ENCODE peak calls at places on chromosome 18, in five cellular contexts. Z is AG04449; M is AG10803; A is CD8-positive, alpha-beta memory T cell; V is pancreas. F is an unnamed sample.

GRCh38 chr18:3150274-3150673 is 69.5 kb downstream of the MYOM1 start:
- DNase-seq in Z (no peak), M (no peak), A (no peak), V (no peak), F (no peak)

GRCh38 chr18:30658306-30658705 is 384.2 kb downstream of the DSC3 start:
- DNase-seq in Z (no peak), M (no peak), A (no peak), V (no peak), F (no peak)

GRCh38 chr18:9177047-9177446 is 40.5 kb downstream of the ANKRD12 start:
- DNase-seq in Z (no peak), M (no peak), A (no peak), V (no peak), F (no peak)

GRCh38 chr18:3151379-3152264 is 68.1 kb downstream of the MYOM1 start:
- DNase-seq in Z (no peak), M (peak), A (peak), V (no peak), F (no peak)

GRCh38 chr18:75350440-75350839 is 77.1 kb downstream of the SMIM21 start:
- DNase-seq in Z (no peak), M (no peak), A (no peak), V (no peak), F (no peak)

GRCh38 chr18:50099725-50100414 is 95.1 kb downstream of the MYO5B start:
- DNase-seq in Z (peak), M (peak), A (no peak), V (no peak), F (no peak)

GRCh38 chr18:79599503-79599931 is 80.1 kb upstream of the CTDP1 start:
- DNase-seq in Z (peak), M (peak), A (no peak), V (peak), F (no peak)

GRCh38 chr18:45567123-45567522 is 48.2 kb upstream of the SLC14A2 start:
- DNase-seq in Z (no peak), M (peak), A (no peak), V (no peak), F (no peak)

GRCh38 chr18:46518438-46518837 is 138.6 kb downstream of the LOXHD1 start:
- DNase-seq in Z (no peak), M (no peak), A (no peak), V (no peak), F (no peak)

GRCh38 chr18:6624271-6624670 is 105.2 kb upstream of the ARHGAP28 start:
- DNase-seq in Z (no peak), M (peak), A (no peak), V (no peak), F (no peak)

GRCh38 chr18:70132999-70133398 is 72.5 kb downstream of the RTTN start:
- DNase-seq in Z (peak), M (peak), A (no peak), V (no peak), F (no peak)

GRCh38 chr18:46542545-46542944 is 114.5 kb downstream of the LOXHD1 start:
- DNase-seq in Z (no peak), M (no peak), A (no peak), V (no peak), F (no peak)

GRCh38 chr18:45838302-45839070 is 13.0 kb downstream of the SIGLEC15 start:
- DNase-seq in Z (no peak), M (no peak), A (no peak), V (peak), F (no peak)

GRCh38 chr18:40004246-40004645 is 1950.8 kb upstream of the PIK3C3 start:
- DNase-seq in Z (no peak), M (no peak), A (no peak), V (no peak), F (no peak)

GRCh38 chr18:49924293-49924983 is 111.1 kb upstream of the ACAA2 start:
- DNase-seq in Z (no peak), M (no peak), A (no peak), V (no peak), F (no peak)

GRCh38 chr18:56997200-56997599 is 149.7 kb upstream of the BOD1L2 start:
- DNase-seq in Z (no peak), M (no peak), A (no peak), V (no peak), F (no peak)

GRCh38 chr18:44733069-44733753 is 52.5 kb downstream of the SETBP1 start:
- DNase-seq in Z (peak), M (peak), A (no peak), V (no peak), F (no peak)

GRCh38 chr18:45291616-45292612 is 323.4 kb upstream of the SLC14A2 start:
- DNase-seq in Z (no peak), M (peak), A (no peak), V (no peak), F (no peak)

GRCh38 chr18:48037481-48038271 is 107.2 kb upstream of the SMAD2 start:
- DNase-seq in Z (no peak), M (no peak), A (no peak), V (no peak), F (peak)

GRCh38 chr18:24923138-24923537 is 428.8 kb downstream of the ZNF521 start:
- DNase-seq in Z (no peak), M (no peak), A (no peak), V (no peak), F (no peak)

GRCh38 chr18:7749001-7749391 is 181.9 kb downstream of the PTPRM start:
- DNase-seq in Z (no peak), M (no peak), A (no peak), V (no peak), F (no peak)

GRCh38 chr18:56910967-56911366 is 235.9 kb upstream of the BOD1L2 start:
- DNase-seq in Z (no peak), M (no peak), A (no peak), V (no peak), F (no peak)

GRCh38 chr18:12944724-12945123 is 3.1 kb upstream of the SEH1L start:
- DNase-seq in Z (no peak), M (peak), A (no peak), V (peak), F (peak)

GRCh38 chr18:62524443-62525200 is 1.8 kb downstream of the ZCCHC2 start:
- DNase-seq in Z (no peak), M (peak), A (peak), V (peak), F (peak)

GRCh38 chr18:62523255-62523588 is 397 bp downstream of the ZCCHC2 start:
- DNase-seq in Z (no peak), M (no peak), A (no peak), V (no peak), F (no peak)

GRCh38 chr18:62523631-62524442 is 1.0 kb downstream of the ZCCHC2 start:
- DNase-seq in Z (no peak), M (peak), A (peak), V (peak), F (peak)

GRCh38 chr18:62525611-62526010 is 2.8 kb downstream of the ZCCHC2 start:
- DNase-seq in Z (no peak), M (no peak), A (no peak), V (no peak), F (no peak)

GRCh38 chr18:62526098-62527025 is 3.5 kb downstream of the ZCCHC2 start:
- DNase-seq in Z (no peak), M (peak), A (peak), V (peak), F (peak)
- H3K4me3 ChIP-seq in Z (peak), M (peak), A (peak), V (peak), F (peak)

GRCh38 chr18:26768388-26768787 is 97.1 kb downstream of the AQP4 start:
- DNase-seq in Z (no peak), M (no peak), A (no peak), V (no peak), F (no peak)

GRCh38 chr18:26771524-26771923 is 94.0 kb downstream of the AQP4 start:
- DNase-seq in Z (no peak), M (no peak), A (no peak), V (no peak), F (peak)

GRCh38 chr18:26778054-26778393 is 87.5 kb downstream of the AQP4 start:
- DNase-seq in Z (no peak), M (no peak), A (no peak), V (no peak), F (no peak)

GRCh38 chr18:26777316-26778053 is 88.0 kb downstream of the AQP4 start:
- DNase-seq in Z (no peak), M (no peak), A (no peak), V (no peak), F (no peak)

GRCh38 chr18:26772691-26773090 is 92.8 kb downstream of the AQP4 start:
- DNase-seq in Z (no peak), M (no peak), A (no peak), V (no peak), F (no peak)
- H3K4me3 ChIP-seq in Z (no peak), M (no peak), A (no peak), V (no peak), F (no peak)

GRCh38 chr18:59660976-59661743 is 36.1 kb downstream of the CCBE1 start:
- DNase-seq in Z (peak), M (peak), A (no peak), V (no peak), F (no peak)

GRCh38 chr18:59659486-59660187 is 37.6 kb downstream of the CCBE1 start:
- DNase-seq in Z (no peak), M (no peak), A (no peak), V (no peak), F (no peak)

GRCh38 chr18:59662008-59662701 is 35.1 kb downstream of the CCBE1 start:
- DNase-seq in Z (no peak), M (peak), A (no peak), V (no peak), F (no peak)

GRCh38 chr18:59663096-59663495 is 34.1 kb downstream of the CCBE1 start:
- DNase-seq in Z (no peak), M (no peak), A (no peak), V (no peak), F (no peak)

DNA sequence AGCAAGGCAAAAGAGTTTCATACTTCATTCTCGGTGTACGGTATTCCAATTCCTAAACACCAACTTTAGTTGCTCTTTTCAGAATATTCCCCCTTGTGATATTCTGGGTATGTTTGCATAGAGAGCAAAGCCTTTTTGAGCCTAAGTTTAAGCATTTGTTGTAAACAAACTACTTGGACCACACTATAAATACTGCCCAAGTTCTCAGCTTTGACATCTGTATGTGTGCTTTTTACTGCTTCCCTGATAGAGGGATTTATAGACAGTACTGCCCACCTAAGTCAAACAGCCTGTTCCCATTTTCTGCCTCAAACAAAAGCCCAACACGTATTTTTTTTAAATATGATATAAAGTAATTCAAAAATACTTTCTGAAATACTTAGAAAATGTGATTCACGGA is 36.8 kb downstream of the CCBE1 start:
- DNase-seq in Z (no peak), M (no peak), A (no peak), V (no peak), F (no peak)
- H3K4me3 ChIP-seq in Z (no peak), M (peak), A (no peak), V (no peak), F (no peak)

GRCh38 chr18:67815280-67815679 is 298.8 kb upstream of the DSEL start:
- DNase-seq in Z (no peak), M (no peak), A (no peak), V (no peak), F (no peak)

GRCh38 chr18:67813380-67814028 is 297.0 kb upstream of the DSEL start:
- DNase-seq in Z (no peak), M (no peak), A (no peak), V (no peak), F (no peak)

DNA sequence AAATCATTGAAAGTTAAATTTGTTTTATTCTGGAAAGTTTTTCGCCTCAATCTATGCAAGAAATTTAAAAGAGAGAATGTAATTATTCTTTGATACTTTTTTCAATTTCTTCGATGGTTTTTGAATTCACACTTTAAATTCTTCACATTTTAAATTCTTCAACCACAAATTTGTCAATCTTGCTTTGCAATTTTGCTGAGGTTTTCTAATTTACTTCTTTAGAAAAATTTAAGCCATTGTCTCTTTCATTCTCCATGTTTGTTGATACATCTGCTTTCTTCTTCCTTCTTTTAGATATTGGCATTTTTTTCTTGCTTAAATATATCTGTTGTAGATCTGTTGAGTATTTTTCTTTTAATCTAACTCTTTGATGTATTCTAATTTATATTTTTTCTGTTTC is 301.9 kb upstream of the DSEL start:
- DNase-seq in Z (no peak), M (no peak), A (no peak), V (no peak), F (no peak)
- H3K4me3 ChIP-seq in Z (no peak), M (no peak), A (no peak), V (no peak), F (no peak)